ENCODE peak calls at places on chromosomes 11 and 22, in nine cellular contexts. V, Z, K, Y, B, I, U, E and F are unnamed samples.

GRCh38 chr11:112321521-112322172 is 61.0 kb upstream of the PLET1 start:
- DNase-seq in K (no peak), V (no peak), Z (peak; percentile 80), B (no peak), E (no peak), Y (no peak), U (peak; percentile 77), I (peak; percentile 91), F (peak; percentile 95)

GRCh38 chr22:46556775-46557174 is 19.4 kb upstream of the CELSR1 start:
- DNase-seq in U (no peak), B (no peak), K (no peak), I (no peak), E (no peak), Y (no peak), Z (no peak), V (no peak), F (no peak)

GRCh38 chr11:58316142-58316541 is 42.7 kb downstream of the OR5B17 start:
- DNase-seq in E (no peak), V (no peak), U (no peak), I (no peak), Y (no peak), K (no peak), B (no peak), Z (no peak), F (no peak)

GRCh38 chr11:120706257-120706656 is 194.7 kb downstream of the GRIK4 start:
- DNase-seq in U (no peak), V (no peak), Z (no peak), I (no peak), Y (no peak), K (no peak), B (no peak), E (no peak), F (no peak)

GRCh38 chr11:134818531-134818930 is 406.5 kb upstream of the B3GAT1 start:
- DNase-seq in V (no peak), Z (no peak), B (no peak), U (no peak), K (no peak), Y (no peak), E (no peak), I (no peak), F (no peak)

GRCh38 chr11:10414659-10415058 is 40.4 kb upstream of the AMPD3 start:
- DNase-seq in B (no peak), E (no peak), V (no peak), K (peak; percentile 63), Z (no peak), U (no peak), Y (no peak), I (no peak), F (peak; percentile 64)

GRCh38 chr11:96465537-96465936 is 75.7 kb downstream of the JRKL start:
- DNase-seq in I (no peak), Z (no peak), U (no peak), Y (no peak), V (no peak), K (no peak), B (no peak), E (no peak), F (no peak)

GRCh38 chr11:70549796-70550195 is 151.5 kb downstream of the CTTN start:
- DNase-seq in E (no peak), Y (no peak), V (no peak), U (no peak), B (no peak), K (no peak), I (no peak), Z (no peak), F (no peak)

GRCh38 chr11:75241036-75241905 is 697 bp downstream of the TPBGL start:
- DNase-seq in Z (no peak), I (peak; percentile 25), V (peak; percentile 84), U (no peak), B (peak; percentile 68), K (peak; percentile 61), Y (peak; percentile 86), E (peak; percentile 75), F (peak; percentile 47)

GRCh38 chr11:10488581-10489443 is 33.7 kb downstream of the AMPD3 start:
- DNase-seq in I (no peak), V (no peak), Z (no peak), K (no peak), U (no peak), Y (no peak), E (no peak), B (no peak), F (no peak)

GRCh38 chr11:76639621-76640020 is 30.9 kb downstream of the LRRC32 start:
- DNase-seq in U (no peak), K (no peak), B (no peak), V (no peak), I (no peak), Z (no peak), E (no peak), Y (no peak), F (no peak)

GRCh38 chr22:31872209-31872608 is 72.1 kb upstream of the YWHAH start:
- DNase-seq in V (no peak), B (no peak), K (no peak), Y (no peak), Z (no peak), E (no peak), U (no peak), I (no peak), F (no peak)

GRCh38 chr22:31874821-31875220 is 69.5 kb upstream of the YWHAH start:
- DNase-seq in E (no peak), U (no peak), I (no peak), K (no peak), V (no peak), Y (no peak), Z (no peak), B (no peak), F (no peak)

GRCh38 chr22:31871475-31871874 is 72.9 kb upstream of the YWHAH start:
- DNase-seq in Z (no peak), B (no peak), E (no peak), I (no peak), V (no peak), U (no peak), K (no peak), Y (no peak), F (no peak)

GRCh38 chr22:31867386-31868153 is 76.8 kb upstream of the YWHAH start:
- DNase-seq in Z (no peak), B (no peak), I (no peak), E (no peak), Y (no peak), U (no peak), V (no peak), K (no peak), F (no peak)

DNA sequence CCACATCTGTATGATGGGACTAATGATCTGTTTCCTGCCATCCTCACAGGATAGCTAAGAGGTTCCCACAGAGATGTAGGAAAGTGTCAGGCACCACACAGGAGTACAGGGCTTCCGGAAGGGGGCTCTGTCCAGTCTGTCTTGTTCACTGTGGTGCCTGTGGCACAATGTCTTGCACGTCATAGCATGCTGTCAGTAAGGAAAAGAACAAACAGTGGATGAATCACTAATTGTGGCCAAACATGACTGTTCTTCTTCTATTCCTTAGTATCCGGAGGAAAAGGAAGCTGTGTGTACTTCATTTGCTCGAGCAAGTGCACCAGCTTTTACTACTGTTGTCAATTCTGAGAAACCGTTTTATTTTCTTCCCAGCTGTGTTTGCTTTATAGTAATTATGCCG is 73.4 kb upstream of the YWHAH start:
- DNase-seq in V (no peak), U (no peak), Z (no peak), B (no peak), Y (peak; percentile 68), E (no peak), K (no peak), I (peak; percentile 56), F (no peak)
- H3K4me3 ChIP-seq in V (no peak overlapping the region), U (no peak overlapping the region), Z (no peak overlapping the region), B (no peak overlapping the region), Y (no peak overlapping the region), E (no peak overlapping the region), K (no peak overlapping the region), I (no peak overlapping the region), F (no peak overlapping the region)

GRCh38 chr11:64564419-64564818 is 26.6 kb upstream of the SLC22A12 start:
- DNase-seq in I (no peak), E (no peak), Z (no peak), Y (no peak), U (no peak), V (no peak), K (no peak), B (no peak), F (no peak)
- H3K4me3 ChIP-seq in I (no peak overlapping the region), E (no peak overlapping the region), Z (no peak overlapping the region), Y (no peak overlapping the region), U (no peak overlapping the region), V (no peak overlapping the region), K (no peak overlapping the region), B (no peak overlapping the region), F (no peak overlapping the region)

DNA sequence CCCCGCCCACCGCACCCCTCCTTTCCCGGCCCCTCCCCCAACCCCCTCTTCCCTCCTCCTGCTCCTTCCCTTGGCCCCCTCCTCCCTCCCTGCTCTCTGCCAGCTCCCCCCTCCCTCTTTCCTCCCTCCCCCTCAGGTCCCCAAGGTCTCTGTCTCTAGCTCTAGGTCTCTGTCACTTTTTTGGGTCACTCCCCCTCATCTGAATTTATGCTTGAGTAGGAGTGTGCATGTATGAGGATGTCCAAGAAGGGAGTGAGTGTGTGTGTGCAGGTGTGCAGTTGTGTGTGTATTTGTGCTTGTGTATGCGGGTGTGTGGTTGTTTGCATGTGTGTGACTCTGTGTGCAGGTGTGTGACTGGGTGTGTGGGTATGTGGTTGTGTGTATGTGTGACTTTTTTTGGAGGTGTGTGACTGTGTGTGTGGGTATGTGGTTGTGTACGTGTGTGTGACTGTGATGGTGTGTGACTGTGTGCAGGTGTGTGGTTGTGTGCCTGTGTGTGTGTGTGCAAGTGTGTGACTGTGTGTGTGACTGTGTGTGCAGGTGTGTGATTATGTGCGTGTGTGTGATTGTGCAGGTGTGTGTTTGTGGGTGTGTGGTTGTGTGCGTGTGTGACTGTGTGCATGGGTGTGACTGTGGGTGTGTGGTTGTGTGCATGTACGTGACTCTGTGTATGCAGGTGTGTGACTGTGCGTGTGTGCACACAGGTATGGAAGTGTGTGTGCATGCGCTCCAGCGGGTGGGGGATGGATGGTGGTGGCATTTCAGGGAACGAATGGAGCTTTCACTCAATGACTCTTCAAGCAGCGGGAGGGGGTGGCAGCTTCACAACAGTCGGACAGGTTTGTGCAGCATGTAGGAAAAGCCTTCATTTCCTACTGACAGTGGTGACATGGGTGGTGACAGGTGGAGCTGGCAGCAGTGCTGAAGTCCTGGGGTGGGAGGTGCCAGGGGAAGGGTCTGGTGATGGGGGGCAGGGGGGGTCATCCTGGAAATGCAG is 47.5 kb downstream of the CACNA1I start:
- DNase-seq in Y (no peak), I (no peak), B (no peak), Z (no peak), K (no peak), V (no peak), E (no peak), U (no peak), F (no peak)
- H3K4me3 ChIP-seq in Y (no peak overlapping the region), I (no peak overlapping the region), B (no peak overlapping the region), Z (no peak overlapping the region), K (no peak overlapping the region), V (no peak overlapping the region), E (no peak overlapping the region), U (no peak overlapping the region), F (no peak overlapping the region)

DNA sequence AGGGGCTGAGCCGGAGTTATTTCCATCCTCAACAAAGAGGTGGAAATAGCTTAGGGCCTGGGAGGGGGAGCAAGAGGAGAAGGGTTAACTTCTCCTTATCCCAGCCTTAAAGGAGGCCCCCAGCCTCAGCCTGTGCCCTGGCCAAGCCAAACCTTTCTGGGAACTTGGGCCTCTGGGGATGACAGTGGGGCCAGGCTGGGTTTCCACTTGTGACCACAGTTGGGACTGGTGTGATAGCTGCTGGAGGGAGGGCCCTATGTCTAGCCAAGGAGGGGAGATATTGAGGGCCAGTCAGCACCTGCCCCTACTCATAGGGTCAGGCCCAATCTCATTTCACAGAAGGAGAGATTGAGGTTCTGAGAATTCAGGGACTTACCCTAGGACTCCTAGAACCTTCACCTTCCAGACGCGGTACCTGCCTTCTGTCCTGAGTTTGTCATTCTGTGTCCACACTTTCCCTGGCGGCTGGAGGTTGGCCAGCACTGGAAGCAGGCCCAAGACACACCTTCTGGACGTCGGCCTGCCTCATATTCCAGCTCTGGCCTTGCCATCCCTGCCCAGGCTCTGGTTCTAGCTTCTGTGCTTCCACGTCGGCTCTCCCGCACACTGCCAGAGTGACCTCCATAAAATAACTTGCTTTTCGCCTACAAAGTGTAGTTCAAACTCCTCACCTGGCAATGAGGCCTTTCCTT is 3.1 kb downstream of the RELT start:
- DNase-seq in I (no peak), Z (no peak), B (no peak), V (no peak), U (no peak), E (no peak), K (no peak), Y (no peak), F (no peak)
- H3K4me3 ChIP-seq in I (no peak overlapping the region), Z (no peak overlapping the region), B (no peak overlapping the region), V (no peak overlapping the region), U (no peak overlapping the region), E (no peak overlapping the region), K (no peak overlapping the region), Y (no peak overlapping the region), F (no peak overlapping the region)